ENCODE peak calls at places on chromosomes 13 and 19, in nine cellular contexts. O, I, Y, F, T, A, G, X and B are unnamed samples.

GRCh38 chr13:41827507-41828213 is 133.2 kb downstream of the VWA8 start:
- DNase-seq in O (peak; percentile 56), I (peak; percentile 49), Y (no peak), F (no peak), T (no peak), A (peak; percentile 86), G (peak; percentile 78), X (no peak), B (peak; percentile 61)

GRCh38 chr13:110949628-110950027 is 34.8 kb upstream of the ANKRD10 start:
- DNase-seq in O (no peak), I (no peak), Y (no peak), F (no peak), T (no peak), A (no peak), G (no peak), X (no peak), B (no peak)

GRCh38 chr19:32041681-32042292 is 303.6 kb upstream of the ZNF507 start:
- DNase-seq in O (peak; percentile 69), I (no peak), Y (no peak), F (no peak), T (peak; percentile 6), A (no peak), G (peak; percentile 12), X (peak; percentile 58), B (no peak)

GRCh38 chr13:49240017-49240416 is 7.7 kb upstream of the CDADC1 start:
- DNase-seq in O (no peak), I (no peak), Y (no peak), F (no peak), T (peak; percentile 35), A (no peak), G (peak; percentile 24), X (peak; percentile 54), B (no peak)

GRCh38 chr19:23283925-23284324 is 33.7 kb upstream of the ZNF724 start:
- DNase-seq in O (peak; percentile 23), I (no peak), Y (peak; percentile 38), F (peak; percentile 32), T (peak; percentile 56), A (no peak), G (peak; percentile 59), X (peak; percentile 77), B (no peak)

GRCh38 chr13:113815151-113816058 is 48.5 kb downstream of the GAS6 start:
- DNase-seq in O (no peak), I (no peak), Y (no peak), F (peak; percentile 93), T (peak; percentile 25), A (no peak), G (no peak), X (peak; percentile 45), B (no peak)

GRCh38 chr19:39296055-39296645 is at the start of gene IFNL1:
- DNase-seq in O (no peak), I (no peak), Y (no peak), F (no peak), T (no peak), A (no peak), G (no peak), X (no peak), B (no peak)

GRCh38 chr13:113860579-113861432 is 3.1 kb downstream of the GAS6 start:
- DNase-seq in O (peak; percentile 51), I (no peak), Y (no peak), F (no peak), T (no peak), A (no peak), G (no peak), X (no peak), B (no peak)